ENCODE peak calls at places on chromosomes 13 and 19, in four cellular contexts. One of them, this sample, is unnamed.

GRCh38 chr19:53801257-53801656 is 22.9 kb downstream of the NLRP12 start:
- DNase-seq in RPMI8226: no peak
- DNase-seq in NCI-H1105: no peak
- DNase-seq in NCI-H1092: no peak
- DNase-seq in this sample: no peak

GRCh38 chr13:46484561-46484960 is 68.4 kb upstream of the LRCH1 start:
- DNase-seq in RPMI8226: no peak
- DNase-seq in NCI-H1105: no peak
- DNase-seq in NCI-H1092: no peak
- DNase-seq in this sample: no peak

GRCh38 chr13:111251646-111252448 is 68.6 kb upstream of the TEX29 start:
- DNase-seq in RPMI8226: no peak
- DNase-seq in NCI-H1105: no peak
- DNase-seq in NCI-H1092: no peak
- DNase-seq in this sample: no peak

GRCh38 chr13:20882206-20882605 is 20.3 kb downstream of the XPO4 start:
- DNase-seq in RPMI8226: no peak
- DNase-seq in NCI-H1105: no peak
- DNase-seq in NCI-H1092: no peak
- DNase-seq in this sample: no peak

GRCh38 chr13:112686987-112687386 is 2.9 kb upstream of the ATP11A start:
- DNase-seq in RPMI8226: no peak
- DNase-seq in NCI-H1105: no peak
- DNase-seq in NCI-H1092: no peak
- DNase-seq in this sample: no peak

GRCh38 chr19:3270908-3271307 is 46.4 kb downstream of the CELF5 start:
- DNase-seq in RPMI8226: peak
- DNase-seq in NCI-H1105: peak
- DNase-seq in NCI-H1092: peak
- DNase-seq in this sample: no peak

GRCh38 chr13:78060966-78061365 is 142.3 kb upstream of the EDNRB start:
- DNase-seq in RPMI8226: no peak
- DNase-seq in NCI-H1105: no peak
- DNase-seq in NCI-H1092: no peak
- DNase-seq in this sample: no peak

GRCh38 chr13:79735228-79735627 is 254.3 kb downstream of the NDFIP2 start:
- DNase-seq in RPMI8226: no peak
- DNase-seq in NCI-H1105: no peak
- DNase-seq in NCI-H1092: no peak
- DNase-seq in this sample: no peak

GRCh38 chr19:31261651-31262331 is 87.4 kb downstream of the TSHZ3 start:
- DNase-seq in RPMI8226: no peak
- DNase-seq in NCI-H1105: no peak
- DNase-seq in NCI-H1092: no peak
- DNase-seq in this sample: no peak

GRCh38 chr19:33344611-33345010 is 28.9 kb upstream of the CEBPG start:
- DNase-seq in RPMI8226: no peak
- DNase-seq in NCI-H1105: no peak
- DNase-seq in NCI-H1092: no peak
- DNase-seq in this sample: no peak

GRCh38 chr19:29320611-29321010 is 107.7 kb upstream of the UQCRFS1 start:
- DNase-seq in RPMI8226: no peak
- DNase-seq in NCI-H1105: peak
- DNase-seq in NCI-H1092: no peak
- DNase-seq in this sample: no peak

GRCh38 chr13:42525035-42525504 is 48.9 kb upstream of the TNFSF11 start:
- DNase-seq in RPMI8226: no peak
- DNase-seq in NCI-H1105: no peak
- DNase-seq in NCI-H1092: no peak
- DNase-seq in this sample: no peak

GRCh38 chr19:51565583-51565982 is 5.5 kb upstream of the ZNF175 start:
- DNase-seq in RPMI8226: no peak
- DNase-seq in NCI-H1105: no peak
- DNase-seq in NCI-H1092: no peak
- DNase-seq in this sample: no peak

GRCh38 chr19:30719991-30720329 is 347.8 kb downstream of the ZNF536 start:
- DNase-seq in RPMI8226: peak
- DNase-seq in NCI-H1105: no peak
- DNase-seq in NCI-H1092: no peak
- DNase-seq in this sample: no peak

GRCh38 chr19:14786421-14786851 is 8.1 kb upstream of the ADGRE2 start:
- DNase-seq in RPMI8226: peak
- DNase-seq in NCI-H1105: no peak
- DNase-seq in NCI-H1092: no peak
- DNase-seq in this sample: no peak

GRCh38 chr19:10155834-10156233 is 36.1 kb upstream of the EIF3G start:
- DNase-seq in RPMI8226: no peak
- DNase-seq in NCI-H1105: no peak
- DNase-seq in NCI-H1092: no peak
- DNase-seq in this sample: no peak

GRCh38 chr13:106078191-106078590 is 457.3 kb downstream of the EFNB2 start:
- DNase-seq in RPMI8226: no peak
- DNase-seq in NCI-H1105: no peak
- DNase-seq in NCI-H1092: no peak
- DNase-seq in this sample: no peak

GRCh38 chr19:32570081-32570785 is 10.8 kb upstream of the PDCD5 start:
- DNase-seq in RPMI8226: peak
- DNase-seq in NCI-H1105: peak
- DNase-seq in NCI-H1092: peak
- DNase-seq in this sample: peak

GRCh38 chr19:41883463-41883820 is 458 bp downstream of the ARHGEF1 start:
- DNase-seq in RPMI8226: no peak
- DNase-seq in NCI-H1105: no peak
- DNase-seq in NCI-H1092: no peak
- DNase-seq in this sample: no peak

GRCh38 chr19:7428651-7429113 is 60.2 kb downstream of the PEX11G start:
- DNase-seq in RPMI8226: no peak
- DNase-seq in NCI-H1105: no peak
- DNase-seq in NCI-H1092: no peak
- DNase-seq in this sample: no peak

GRCh38 chr13:32001392-32001768 is 30.2 kb upstream of the FRY start:
- DNase-seq in RPMI8226: peak
- DNase-seq in NCI-H1105: no peak
- DNase-seq in NCI-H1092: no peak
- DNase-seq in this sample: peak

GRCh38 chr19:58336216-58336615 is 9.4 kb downstream of the ZSCAN22 start:
- DNase-seq in RPMI8226: no peak
- DNase-seq in NCI-H1105: no peak
- DNase-seq in NCI-H1092: no peak
- DNase-seq in this sample: no peak

GRCh38 chr19:10290876-10291553 is 1.3 kb downstream of the ICAM5 start:
- DNase-seq in RPMI8226: peak
- DNase-seq in NCI-H1105: peak
- DNase-seq in NCI-H1092: no peak
- DNase-seq in this sample: peak

GRCh38 chr19:35354898-35355297 is 3.4 kb upstream of the FFAR3 start:
- DNase-seq in RPMI8226: no peak
- DNase-seq in NCI-H1105: no peak
- DNase-seq in NCI-H1092: no peak
- DNase-seq in this sample: no peak

GRCh38 chr19:8340341-8341096 is 2.5 kb downstream of the KANK3 start:
- DNase-seq in RPMI8226: no peak
- DNase-seq in NCI-H1105: no peak
- DNase-seq in NCI-H1092: no peak
- DNase-seq in this sample: no peak

GRCh38 chr19:2132191-2132590 is 19.2 kb downstream of the AP3D1 start:
- DNase-seq in RPMI8226: no peak
- DNase-seq in NCI-H1105: no peak
- DNase-seq in NCI-H1092: no peak
- DNase-seq in this sample: no peak

GRCh38 chr19:35885909-35886308 is 14.4 kb downstream of the NFKBID start:
- DNase-seq in RPMI8226: no peak
- DNase-seq in NCI-H1105: no peak
- DNase-seq in NCI-H1092: no peak
- DNase-seq in this sample: no peak

GRCh38 chr13:32838985-32839384 is 177.2 kb upstream of the KL start:
- DNase-seq in RPMI8226: peak
- DNase-seq in NCI-H1105: no peak
- DNase-seq in NCI-H1092: peak
- DNase-seq in this sample: peak

This sample was measured in MM.1S.